ENCODE peak calls at places on chromosome 19, in four cellular contexts. D is psoas muscle, K is neuronal stem cell, T is upper lobe of right lung. V is an unnamed sample.
A peak's percentile ranks its signal among the peaks of the same experiment; 100 is the strongest.

GRCh38 chr19:1969176-1970002 is 28.4 kb downstream of the CSNK1G2 start:
- DNase-seq in D (no peak), K (no peak), T (no peak), V (no peak)

GRCh38 chr19:48636859-48637448 is at the start of gene DBP:
- DNase-seq in D (no peak), K (no peak), T (peak; percentile 88), V (peak; percentile 70)

GRCh38 chr19:10226376-10227214 is 4.5 kb downstream of the S1PR2 start:
- DNase-seq in D (peak; percentile 83), K (no peak), T (peak; percentile 75), V (peak; percentile 32)

GRCh38 chr19:54959840-54960239 is 6.3 kb upstream of the NLRP2 start:
- DNase-seq in D (no peak), K (no peak), T (no peak), V (no peak)

GRCh38 chr19:16115309-16116039 is 3.8 kb downstream of the RAB8A start:
- DNase-seq in D (no peak), K (no peak), T (no peak), V (no peak)

GRCh38 chr19:49217382-49217781 is 59.8 kb downstream of the TRPM4 start:
- DNase-seq in D (peak; percentile 64), K (no peak), T (no peak), V (no peak)

GRCh38 chr19:4575267-4575793 is 15.8 kb upstream of the SEMA6B start:
- DNase-seq in D (peak; percentile 64), K (no peak), T (no peak), V (no peak)

GRCh38 chr19:40266111-40266510 is 19.0 kb downstream of the AKT2 start:
- DNase-seq in D (peak; percentile 84), K (no peak), T (no peak), V (peak; percentile 79)

GRCh38 chr19:13195678-13196077 is 45.5 kb downstream of the IER2 start:
- DNase-seq in D (no peak), K (no peak), T (no peak), V (peak; percentile 64)

GRCh38 chr19:27775395-27775794 is 1437.6 kb downstream of the UQCRFS1 start:
- DNase-seq in D (no peak), K (no peak), T (no peak), V (no peak)

DNA sequence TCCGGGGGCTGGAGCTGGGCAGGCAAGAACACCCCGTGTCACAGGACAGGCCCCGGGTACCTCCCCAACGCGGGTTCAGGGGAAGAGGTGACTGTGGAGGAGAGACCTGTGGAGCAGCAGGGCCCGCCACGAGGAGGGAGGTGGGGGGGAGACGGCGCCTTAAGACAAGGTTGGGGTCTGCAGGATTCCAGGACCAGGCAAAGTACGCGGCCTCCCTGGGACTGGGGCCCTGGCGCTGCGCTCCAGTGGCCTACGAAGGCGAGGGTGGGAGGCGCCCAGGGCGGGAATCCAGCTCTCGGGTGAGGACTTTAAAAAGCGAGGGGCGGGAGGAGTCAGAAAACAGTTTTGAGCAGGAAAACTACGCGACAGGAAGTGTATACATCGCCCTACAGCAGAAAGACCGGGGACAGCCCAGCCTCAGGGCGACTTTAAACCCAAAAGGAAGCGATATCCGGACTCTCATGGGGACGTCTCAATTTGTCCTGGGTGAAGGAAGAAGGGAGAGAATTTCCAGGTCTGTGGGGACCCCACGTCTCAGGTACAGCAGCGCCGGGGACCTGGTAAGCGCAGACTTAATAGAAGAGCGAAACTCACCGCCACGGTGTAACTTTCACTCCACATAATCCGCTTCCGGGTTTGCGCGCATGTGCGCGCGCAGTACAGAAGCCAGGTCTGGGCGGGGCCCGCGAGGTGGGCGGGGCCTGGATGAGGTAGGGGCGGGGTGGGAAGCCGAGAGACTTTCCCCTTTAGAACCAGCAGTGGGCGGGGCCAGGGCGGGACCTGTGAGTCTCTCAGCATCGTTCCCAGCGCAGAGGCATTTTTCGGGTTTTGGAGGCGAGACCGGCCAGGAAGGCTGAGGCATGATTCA is at the start of gene ZNF83:
- DNase-seq in D (peak; percentile 96), K (peak; percentile 96), T (peak; percentile 98), V (peak; percentile 91)
- H3K27ac ChIP-seq in D (peak within 1 kb of the TSS; percentile 75), K (peak within 1 kb of the TSS; percentile 61), T (peak within 1 kb of the TSS; percentile 83), V (peak within 1 kb of the TSS; percentile 67)

GRCh38 chr19:18017275-18018083 is 9.5 kb downstream of the ARRDC2 start:
- DNase-seq in D (peak; percentile 71), K (no peak), T (no peak), V (no peak)
- H3K27ac ChIP-seq in D (peak overlapping the region; percentile 97), K (no peak overlapping the region), T (peak overlapping the region; percentile 70), V (peak overlapping the region; percentile 46)

GRCh38 chr19:46287585-46287984 is 9.3 kb upstream of the HIF3A start:
- DNase-seq in D (no peak), K (no peak), T (no peak), V (no peak)

GRCh38 chr19:46283771-46284170 is 13.1 kb upstream of the HIF3A start:
- DNase-seq in D (no peak), K (no peak), T (no peak), V (no peak)

GRCh38 chr19:46288896-46289588 is 7.8 kb upstream of the HIF3A start:
- DNase-seq in D (no peak), K (no peak), T (no peak), V (no peak)

GRCh38 chr19:46289724-46290619 is 6.9 kb upstream of the HIF3A start:
- DNase-seq in D (no peak), K (no peak), T (no peak), V (no peak)

DNA sequence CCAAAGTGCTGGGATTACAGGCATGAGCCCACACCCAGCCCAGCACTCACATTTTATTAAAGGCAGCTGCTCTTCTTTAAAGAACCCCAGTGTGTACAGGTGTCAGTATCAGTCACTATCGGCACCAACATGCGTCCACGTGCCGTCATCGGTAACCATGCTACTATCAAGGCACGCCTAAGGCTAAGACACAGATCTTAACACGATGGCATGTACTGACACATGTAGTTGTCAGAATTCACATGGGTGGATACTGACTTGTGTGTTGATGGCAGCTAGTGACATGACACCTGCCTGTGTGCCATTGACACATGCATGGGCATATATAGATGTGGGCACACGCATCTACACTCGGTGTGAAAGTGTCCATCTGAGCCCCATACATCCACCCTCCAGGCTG is 12.2 kb upstream of the HIF3A start:
- DNase-seq in D (no peak), K (no peak), T (no peak), V (no peak)
- H3K27ac ChIP-seq in D (no peak overlapping the region), K (no peak overlapping the region), T (peak overlapping the region; percentile 19), V (no peak overlapping the region)

GRCh38 chr19:38840583-38840968 is 9.0 kb upstream of the ECH1 start:
- DNase-seq in D (no peak), K (no peak), T (no peak), V (no peak)
- H3K27ac ChIP-seq in D (peak overlapping the region; percentile 99), K (no peak overlapping the region), T (no peak overlapping the region), V (peak overlapping the region; percentile 14)